ENCODE peak calls at places on chromosomes 16 and 17, in seven cellular contexts. L is H9, M is H1, F is neuronal stem cell, H is mesenchymal stem cell, J is trophoblast cell, D is IMR-90. E is an unnamed sample.

GRCh38 chr17:77696720-77697460 is 261.6 kb upstream of the TNRC6C start:
- DNase-seq in H (no peak), M (no peak), F (no peak), J (no peak), D (no peak), L (peak; percentile 76), E (peak; percentile 57)

GRCh38 chr16:57730771-57731730 is 4.5 kb upstream of the KATNB1 start:
- DNase-seq in M (no peak), L (no peak), J (no peak), D (no peak), F (no peak), H (no peak), E (peak; percentile 76)

GRCh38 chr16:86579268-86580062 is 1.1 kb downstream of the FOXL1 start:
- DNase-seq in D (no peak), L (no peak), H (peak; percentile 51), J (no peak), M (no peak), F (no peak), E (peak; percentile 29)

GRCh38 chr17:82752371-82753200 is 721 bp downstream of the TBCD start:
- DNase-seq in L (no peak), H (peak; percentile 65), F (no peak), M (no peak), D (no peak), J (no peak), E (no peak)

GRCh38 chr16:4016648-4017047 is 99.6 kb downstream of the ADCY9 start:
- DNase-seq in J (peak; percentile 11), L (no peak), M (no peak), D (peak; percentile 30), F (no peak), H (no peak), E (no peak)

GRCh38 chr16:31696968-31697743 is 169.5 kb downstream of the AHSP start:
- DNase-seq in J (peak; percentile 61), D (peak; percentile 53), L (no peak), F (no peak), H (peak; percentile 41), M (no peak), E (peak; percentile 50)

GRCh38 chr17:17567114-17567513 is 24.4 kb downstream of the PEMT start:
- DNase-seq in D (no peak), L (no peak), J (no peak), F (no peak), M (no peak), H (no peak), E (no peak)

GRCh38 chr17:28469376-28469775 is 4.1 kb upstream of the SLC13A2 start:
- DNase-seq in F (no peak), D (no peak), M (no peak), J (no peak), H (no peak), L (no peak), E (peak; percentile 18)

GRCh38 chr17:77644981-77645380 is 313.5 kb upstream of the TNRC6C start:
- DNase-seq in L (peak; percentile 67), F (no peak), H (no peak), M (no peak), D (no peak), J (no peak), E (peak; percentile 46)

GRCh38 chr16:73095142-73095791 is 47.3 kb upstream of the ZFHX3 start:
- DNase-seq in L (no peak), J (no peak), F (no peak), D (peak; percentile 6), M (no peak), H (no peak), E (no peak)

GRCh38 chr16:89784409-89784808 is 32.0 kb downstream of the FANCA start:
- DNase-seq in F (no peak), D (no peak), J (no peak), H (no peak), L (no peak), M (no peak), E (no peak)

GRCh38 chr16:1930338-1930720 is 12.1 kb upstream of the HS3ST6 start:
- DNase-seq in M (no peak), J (no peak), L (no peak), D (no peak), F (no peak), H (no peak), E (no peak)

GRCh38 chr16:65698943-65699342 is 577.1 kb upstream of the CDH11 start:
- DNase-seq in J (no peak), D (no peak), L (no peak), M (no peak), F (no peak), H (peak; percentile 5), E (peak; percentile 8)

GRCh38 chr17:75455896-75456416 is 479 bp upstream of the TMEM94 start:
- DNase-seq in L (no peak), F (no peak), J (no peak), M (no peak), H (no peak), D (no peak), E (no peak)
- H3K27ac ChIP-seq in L (no peak overlapping the region), F (peak overlapping the region; percentile 70), J (peak overlapping the region; percentile 59), M (no peak overlapping the region), H (peak overlapping the region; percentile 68), D (peak overlapping the region; percentile 79), E (peak overlapping the region; percentile 39)

DNA sequence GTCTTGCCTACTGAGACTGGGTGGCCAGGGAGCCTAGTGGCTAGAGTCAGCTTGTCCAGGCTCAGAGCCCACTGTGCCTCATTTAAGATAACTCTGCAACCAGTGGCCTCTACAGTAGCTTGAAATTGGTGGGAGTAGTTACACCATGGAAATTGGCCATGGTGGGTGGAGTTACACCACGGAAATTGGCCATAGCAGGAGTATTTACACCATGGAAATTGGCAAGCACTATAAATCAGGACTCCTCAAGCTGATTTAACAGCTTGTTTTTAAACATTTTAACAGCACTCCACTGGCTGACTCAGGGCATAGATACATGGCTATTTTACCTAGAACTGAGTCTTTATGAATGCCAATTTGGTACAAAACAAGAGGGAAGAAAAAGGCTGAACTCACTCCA is 27.7 kb upstream of the AKTIP start:
- DNase-seq in D (no peak), J (no peak), M (no peak), L (no peak), F (no peak), H (no peak), E (no peak)
- H3K18ac ChIP-seq in D (no peak overlapping the region), J (no peak overlapping the region), M (no peak overlapping the region), L (no peak overlapping the region), F (no peak overlapping the region), H (no peak overlapping the region), E (no peak overlapping the region)

GRCh38 chr16:46745594-46745993 is 2.5 kb downstream of the MYLK3 start:
- DNase-seq in H (no peak), J (no peak), M (no peak), L (no peak), D (no peak), F (no peak), E (peak; percentile 68)

GRCh38 chr16:46748775-46749705 is 896 bp upstream of the MYLK3 start:
- DNase-seq in F (no peak), L (no peak), D (no peak), M (no peak), J (no peak), H (peak; percentile 31), E (no peak)

GRCh38 chr16:46743232-46743719 is 4.9 kb downstream of the MYLK3 start:
- DNase-seq in M (no peak), L (peak; percentile 40), H (peak; percentile 26), D (peak; percentile 28), J (peak; percentile 54), F (no peak), E (peak; percentile 84)

GRCh38 chr16:46747777-46748651 is at the start of gene MYLK3:
- DNase-seq in F (peak; percentile 15), M (peak; percentile 38), J (peak; percentile 61), H (peak; percentile 18), D (no peak), L (peak; percentile 78), E (peak; percentile 92)

DNA sequence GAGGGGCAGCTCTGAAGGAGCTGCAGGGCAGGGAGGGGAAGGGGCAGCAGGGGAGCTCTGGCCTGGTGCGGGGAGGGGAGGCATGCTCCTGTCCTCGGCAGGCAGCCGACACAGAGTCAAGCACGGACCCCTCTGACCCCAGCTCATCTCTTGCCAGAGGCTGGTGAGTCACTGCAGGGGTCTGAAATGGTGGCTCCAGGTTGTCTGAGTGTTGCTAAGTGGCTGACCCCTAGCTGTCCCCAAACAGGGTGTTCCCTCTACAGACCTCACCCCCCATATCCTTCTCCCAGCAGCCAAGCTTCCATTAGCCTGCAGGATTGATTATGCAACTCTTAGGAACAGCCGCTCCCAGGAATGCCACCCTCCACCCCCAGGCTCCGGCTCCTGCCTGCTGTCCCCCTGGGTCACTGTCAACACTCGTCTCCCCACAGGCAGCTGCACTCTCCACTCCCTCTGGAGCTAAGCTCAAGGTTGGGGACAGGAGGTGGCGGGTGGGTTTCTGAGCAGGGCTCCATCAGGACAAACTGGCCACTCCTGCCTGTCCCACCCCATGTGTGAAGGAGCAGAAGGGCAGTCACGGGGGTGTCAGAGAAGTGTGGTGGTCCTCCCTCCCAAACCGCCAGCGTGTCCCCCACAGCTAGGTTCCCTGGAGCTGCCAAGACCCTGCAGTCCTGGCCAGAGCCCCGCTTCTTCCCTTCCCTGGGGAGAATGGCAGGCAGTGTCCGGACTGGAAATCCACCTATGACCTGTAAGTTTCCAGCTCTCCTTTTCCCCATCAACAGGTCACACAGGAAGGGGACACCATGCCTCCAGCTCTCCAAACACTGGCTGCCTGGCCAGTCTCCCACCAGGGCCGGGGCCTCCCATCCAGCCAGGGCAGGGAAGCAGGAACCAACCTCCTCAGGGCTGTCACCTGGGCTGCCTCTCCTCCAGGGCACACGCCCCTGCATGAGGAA is 1.0 kb downstream of the MYLK3 start:
- DNase-seq in L (peak; percentile 39), H (peak; percentile 48), J (no peak), D (no peak), F (no peak), M (no peak), E (peak; percentile 95)
- H3K27ac ChIP-seq in L (no peak overlapping the region), H (no peak overlapping the region), J (peak overlapping the region; percentile 90), D (no peak overlapping the region), F (no peak overlapping the region), M (no peak overlapping the region), E (no peak overlapping the region)

DNA sequence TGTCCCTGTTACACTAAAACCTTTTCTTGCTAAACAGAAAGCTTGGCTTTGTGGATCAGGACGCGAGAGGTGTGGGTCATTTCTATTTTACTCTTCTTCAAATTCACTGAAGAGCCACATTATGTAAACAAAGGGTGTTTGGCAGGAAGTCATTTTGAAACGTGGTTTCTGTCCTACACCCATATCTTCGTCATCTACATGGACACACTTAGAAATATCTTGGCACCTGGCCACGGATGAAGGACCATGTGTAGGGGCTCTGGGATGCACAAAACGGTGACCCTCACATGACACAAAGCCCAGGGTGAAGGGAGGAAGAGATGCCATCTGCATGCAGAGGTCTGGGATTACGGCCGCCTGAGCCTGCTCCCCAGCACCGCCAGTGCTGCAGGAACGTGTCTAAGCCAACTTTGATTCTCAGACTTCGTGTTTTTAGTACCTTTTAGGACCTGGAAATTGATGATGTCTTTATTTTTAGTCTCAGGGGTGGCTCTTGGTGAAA is 130.2 kb upstream of the CHMP6 start:
- DNase-seq in H (peak; percentile 60), F (no peak), L (no peak), J (no peak), D (no peak), M (no peak), E (no peak)
- H3K18ac ChIP-seq in H (peak overlapping the region; percentile 46), F (no peak overlapping the region), L (no peak overlapping the region), J (no peak overlapping the region), D (peak overlapping the region; percentile 54), M (no peak overlapping the region), E (no peak overlapping the region)

GRCh38 chr17:40484285-40484972 is 17.0 kb downstream of the TNS4 start:
- DNase-seq in J (no peak), M (no peak), F (no peak), D (no peak), L (no peak), H (no peak), E (no peak)
- H3K27ac ChIP-seq in J (no peak overlapping the region), M (no peak overlapping the region), F (no peak overlapping the region), D (peak overlapping the region; percentile 89), L (no peak overlapping the region), H (no peak overlapping the region), E (peak overlapping the region; percentile 21)

GRCh38 chr16:50279142-50279865 is 13.0 kb downstream of the ADCY7 start:
- DNase-seq in D (no peak), L (no peak), F (no peak), J (peak; percentile 43), M (no peak), H (no peak), E (no peak)
- H3K18ac ChIP-seq in D (no peak overlapping the region), L (no peak overlapping the region), F (no peak overlapping the region), J (no peak overlapping the region), M (no peak overlapping the region), H (no peak overlapping the region), E (no peak overlapping the region)

E was measured in mesendoderm.